ENCODE peak calls at places on chromosomes 16 and 17, in five cellular contexts. One of them, this sample, is unnamed. For H3K27me3, the result is how much of the 10 kb centered on the place peaks cover.

GRCh38 chr16:72844225-72844920 is 203.6 kb downstream of the ZFHX3 start:
- DNase-seq in CD4-positive, alpha-beta T cell: no peak
- DNase-seq in lower lobe of right lung: no peak
- DNase-seq in H9: no peak
- DNase-seq in neural progenitor cell: peak
- DNase-seq in this sample: no peak

GRCh38 chr17:71759422-71760060 is 361.3 kb upstream of the SOX9 start:
- DNase-seq in lower lobe of right lung: no peak
- DNase-seq in CD4-positive, alpha-beta T cell: no peak
- DNase-seq in H9: no peak
- DNase-seq in neural progenitor cell: no peak
- DNase-seq in this sample: no peak

GRCh38 chr17:27339836-27340550 is 46.1 kb downstream of the WSB1 start:
- DNase-seq in lower lobe of right lung: no peak
- DNase-seq in H9: no peak
- DNase-seq in CD4-positive, alpha-beta T cell: no peak
- DNase-seq in neural progenitor cell: no peak
- DNase-seq in this sample: peak

GRCh38 chr17:71709271-71709670 is 411.5 kb upstream of the SOX9 start:
- DNase-seq in lower lobe of right lung: no peak
- DNase-seq in CD4-positive, alpha-beta T cell: no peak
- DNase-seq in neural progenitor cell: no peak
- DNase-seq in H9: no peak
- DNase-seq in this sample: no peak

GRCh38 chr17:73064084-73064938 is 28.2 kb downstream of the SLC39A11 start:
- DNase-seq in neural progenitor cell: peak
- DNase-seq in CD4-positive, alpha-beta T cell: no peak
- DNase-seq in lower lobe of right lung: no peak
- DNase-seq in H9: no peak
- DNase-seq in this sample: no peak

GRCh38 chr16:12158428-12158827 is 181.9 kb downstream of the SNX29 start:
- DNase-seq in lower lobe of right lung: no peak
- DNase-seq in CD4-positive, alpha-beta T cell: no peak
- DNase-seq in neural progenitor cell: no peak
- DNase-seq in H9: no peak
- DNase-seq in this sample: no peak

GRCh38 chr16:88588754-88589153 is 18.6 kb downstream of the ZC3H18 start:
- DNase-seq in lower lobe of right lung: no peak
- DNase-seq in H9: no peak
- DNase-seq in neural progenitor cell: no peak
- DNase-seq in CD4-positive, alpha-beta T cell: no peak
- DNase-seq in this sample: peak

GRCh38 chr17:44200478-44201155 is 933 bp upstream of the ATXN7L3 start:
- DNase-seq in CD4-positive, alpha-beta T cell: no peak
- DNase-seq in H9: no peak
- DNase-seq in lower lobe of right lung: no peak
- DNase-seq in neural progenitor cell: no peak
- DNase-seq in this sample: no peak

GRCh38 chr16:66728117-66728787 is 23.2 kb downstream of the DYNC1LI2 start:
- DNase-seq in lower lobe of right lung: no peak
- DNase-seq in H9: no peak
- DNase-seq in neural progenitor cell: peak
- DNase-seq in CD4-positive, alpha-beta T cell: no peak
- DNase-seq in this sample: no peak

GRCh38 chr17:79631640-79632431 is 21.0 kb upstream of the RBFOX3 start:
- DNase-seq in neural progenitor cell: no peak
- DNase-seq in lower lobe of right lung: peak
- DNase-seq in CD4-positive, alpha-beta T cell: no peak
- DNase-seq in H9: peak
- DNase-seq in this sample: no peak

GRCh38 chr16:31118223-31119155 is 1.0 kb downstream of the KAT8 start:
- DNase-seq in CD4-positive, alpha-beta T cell: no peak
- DNase-seq in neural progenitor cell: no peak
- DNase-seq in lower lobe of right lung: no peak
- DNase-seq in H9: no peak
- DNase-seq in this sample: no peak

GRCh38 chr17:74446551-74447500 is 14.9 kb downstream of the GPRC5C start:
- DNase-seq in neural progenitor cell: no peak
- DNase-seq in CD4-positive, alpha-beta T cell: no peak
- DNase-seq in H9: no peak
- DNase-seq in lower lobe of right lung: peak
- DNase-seq in this sample: peak

GRCh38 chr16:75264531-75264998 is 13.1 kb upstream of the BCAR1 start:
- DNase-seq in neural progenitor cell: no peak
- DNase-seq in H9: no peak
- DNase-seq in CD4-positive, alpha-beta T cell: no peak
- DNase-seq in lower lobe of right lung: peak
- DNase-seq in this sample: no peak

GRCh38 chr16:2752850-2753522 is 548 bp downstream of the SRRM2 start:
- DNase-seq in lower lobe of right lung: peak
- DNase-seq in neural progenitor cell: peak
- DNase-seq in CD4-positive, alpha-beta T cell: peak
- DNase-seq in H9: no peak
- DNase-seq in this sample: peak

GRCh38 chr16:1181715-1182671 is 29.1 kb downstream of the CACNA1H start:
- DNase-seq in H9: no peak
- DNase-seq in lower lobe of right lung: peak
- DNase-seq in neural progenitor cell: peak
- DNase-seq in CD4-positive, alpha-beta T cell: no peak
- DNase-seq in this sample: peak

GRCh38 chr17:8476741-8477140 is 41.1 kb downstream of the NDEL1 start:
- DNase-seq in H9: peak
- DNase-seq in CD4-positive, alpha-beta T cell: no peak
- DNase-seq in neural progenitor cell: no peak
- DNase-seq in lower lobe of right lung: no peak
- DNase-seq in this sample: no peak

GRCh38 chr16:81403208-81403600 is 41.4 kb upstream of the CMIP start:
- DNase-seq in H9: no peak
- DNase-seq in lower lobe of right lung: no peak
- DNase-seq in CD4-positive, alpha-beta T cell: no peak
- DNase-seq in neural progenitor cell: no peak
- DNase-seq in this sample: no peak

GRCh38 chr16:50146479-50147435 is 6.3 kb upstream of the TENT4B start:
- DNase-seq in CD4-positive, alpha-beta T cell: no peak
- DNase-seq in neural progenitor cell: no peak
- DNase-seq in H9: no peak
- DNase-seq in lower lobe of right lung: no peak
- DNase-seq in this sample: no peak

GRCh38 chr17:46078675-46079074 is 79.6 kb downstream of the STH start:
- DNase-seq in H9: no peak
- DNase-seq in CD4-positive, alpha-beta T cell: no peak
- DNase-seq in lower lobe of right lung: no peak
- DNase-seq in neural progenitor cell: no peak
- DNase-seq in this sample: no peak

GRCh38 chr16:3101841-3102470 is 2.9 kb upstream of the ZSCAN10 start:
- DNase-seq in lower lobe of right lung: no peak
- DNase-seq in neural progenitor cell: peak
- DNase-seq in H9: peak
- DNase-seq in CD4-positive, alpha-beta T cell: no peak
- DNase-seq in this sample: no peak

DNA sequence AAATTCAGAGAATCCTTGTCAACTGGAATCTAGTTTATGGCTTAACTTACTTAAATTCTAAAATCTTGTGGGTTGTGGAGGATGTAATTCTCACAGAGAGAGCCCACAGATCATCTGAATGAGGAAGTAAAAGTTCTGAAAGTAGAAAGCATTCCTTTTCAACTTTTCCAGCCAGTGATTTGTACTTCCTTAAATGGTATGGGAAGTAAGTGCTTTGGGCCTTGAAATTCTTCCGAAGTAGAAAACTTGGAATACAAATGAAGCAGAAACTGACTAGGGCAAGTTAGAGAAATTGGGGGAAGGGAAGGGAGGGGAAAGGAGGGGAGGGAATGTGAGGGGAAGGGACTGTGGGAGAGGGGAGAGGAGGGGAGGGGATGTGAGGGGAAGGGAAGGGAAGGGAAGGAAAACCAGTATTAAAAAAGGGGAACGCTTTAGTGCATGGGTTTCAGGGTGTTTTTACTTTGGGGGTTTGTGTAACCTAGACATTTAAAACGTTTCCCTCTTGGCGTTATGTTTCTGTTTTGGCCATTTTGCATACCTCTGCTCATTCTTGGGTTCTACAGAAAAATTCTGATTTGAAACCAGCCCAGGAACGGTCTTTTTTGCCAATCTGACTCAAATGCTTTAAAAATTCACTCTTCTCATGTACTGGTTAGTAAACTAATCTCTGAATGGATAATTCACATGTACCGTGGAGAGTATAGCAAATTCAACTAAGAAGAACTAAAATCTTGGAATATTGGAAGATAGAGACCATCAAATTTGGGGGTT is 15.5 kb upstream of the SNTB2 start:
- DNase-seq in CD4-positive, alpha-beta T cell: no peak
- DNase-seq in lower lobe of right lung: no peak
- DNase-seq in neural progenitor cell: no peak
- DNase-seq in H9: no peak
- DNase-seq in this sample: no peak
- TF ChIP-seq CTCF in CD4-positive, alpha-beta T cell: no peak
- TF ChIP-seq CTCF in lower lobe of right lung: no peak
- TF ChIP-seq CTCF in neural progenitor cell: no peak
- TF ChIP-seq CTCF in H9: no peak
- TF ChIP-seq CTCF in this sample: no peak

GRCh38 chr17:21001111-21001812 is 41.5 kb downstream of the USP22 start:
- DNase-seq in lower lobe of right lung: no peak
- DNase-seq in CD4-positive, alpha-beta T cell: no peak
- DNase-seq in H9: no peak
- DNase-seq in neural progenitor cell: no peak
- DNase-seq in this sample: no peak

GRCh38 chr17:21003007-21003621 is 39.7 kb downstream of the USP22 start:
- DNase-seq in lower lobe of right lung: no peak
- DNase-seq in H9: no peak
- DNase-seq in neural progenitor cell: no peak
- DNase-seq in CD4-positive, alpha-beta T cell: no peak
- DNase-seq in this sample: no peak

GRCh38 chr17:20999841-21000532 is 42.8 kb downstream of the USP22 start:
- DNase-seq in neural progenitor cell: no peak
- DNase-seq in H9: no peak
- DNase-seq in lower lobe of right lung: no peak
- DNase-seq in CD4-positive, alpha-beta T cell: no peak
- DNase-seq in this sample: no peak

GRCh38 chr17:21002309-21003006 is 40.4 kb downstream of the USP22 start:
- DNase-seq in H9: no peak
- DNase-seq in CD4-positive, alpha-beta T cell: no peak
- DNase-seq in lower lobe of right lung: no peak
- DNase-seq in neural progenitor cell: no peak
- DNase-seq in this sample: no peak

GRCh38 chr17:21001813-21002221 is 41.0 kb downstream of the USP22 start:
- DNase-seq in H9: no peak
- DNase-seq in lower lobe of right lung: no peak
- DNase-seq in CD4-positive, alpha-beta T cell: no peak
- DNase-seq in neural progenitor cell: no peak
- DNase-seq in this sample: no peak
- H3K27ac ChIP-seq in H9: no peak
- H3K27ac ChIP-seq in lower lobe of right lung: no peak
- H3K27ac ChIP-seq in CD4-positive, alpha-beta T cell: peak
- H3K27ac ChIP-seq in neural progenitor cell: no peak
- H3K27ac ChIP-seq in this sample: no peak

GRCh38 chr16:56615353-56615752 is 7.0 kb downstream of the MT2A start:
- DNase-seq in H9: no peak
- DNase-seq in CD4-positive, alpha-beta T cell: no peak
- DNase-seq in lower lobe of right lung: no peak
- DNase-seq in neural progenitor cell: no peak
- DNase-seq in this sample: no peak

GRCh38 chr16:56617212-56618085 is 8.1 kb upstream of the MT1E start:
- DNase-seq in lower lobe of right lung: peak
- DNase-seq in CD4-positive, alpha-beta T cell: peak
- DNase-seq in H9: peak
- DNase-seq in neural progenitor cell: peak
- DNase-seq in this sample: peak

GRCh38 chr16:56613706-56614105 is 5.3 kb downstream of the MT2A start:
- DNase-seq in H9: no peak
- DNase-seq in CD4-positive, alpha-beta T cell: no peak
- DNase-seq in neural progenitor cell: no peak
- DNase-seq in lower lobe of right lung: no peak
- DNase-seq in this sample: no peak

GRCh38 chr16:56616608-56617211 is 8.3 kb downstream of the MT2A start:
- DNase-seq in CD4-positive, alpha-beta T cell: no peak
- DNase-seq in lower lobe of right lung: no peak
- DNase-seq in H9: no peak
- DNase-seq in neural progenitor cell: no peak
- DNase-seq in this sample: no peak

DNA sequence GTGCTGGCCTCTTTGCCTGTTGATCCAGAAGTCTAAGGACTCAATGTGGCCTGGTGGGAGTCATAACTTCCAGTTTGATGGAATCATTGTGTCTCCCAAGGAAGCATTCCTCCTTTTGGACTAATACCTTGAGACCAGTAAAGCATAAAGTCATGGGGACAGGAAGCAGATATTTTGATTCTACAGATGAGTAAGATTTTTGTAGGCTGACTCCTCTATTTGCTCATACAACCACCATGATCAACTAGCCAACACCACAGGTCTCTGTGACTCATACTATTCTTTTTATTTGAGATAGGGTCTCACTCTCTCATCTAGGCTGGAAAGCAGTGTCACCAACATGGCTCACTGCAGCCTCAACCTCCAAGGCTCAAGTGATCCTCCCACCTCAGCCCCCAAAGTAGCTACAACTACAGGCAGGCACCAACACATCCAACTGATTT is 6.2 kb downstream of the MT2A start:
- DNase-seq in lower lobe of right lung: no peak
- DNase-seq in CD4-positive, alpha-beta T cell: no peak
- DNase-seq in H9: no peak
- DNase-seq in neural progenitor cell: no peak
- DNase-seq in this sample: no peak
- H3K27me3 ChIP-seq in lower lobe of right lung: under half
- H3K27me3 ChIP-seq in CD4-positive, alpha-beta T cell: under half
- H3K27me3 ChIP-seq in H9: under half
- H3K27me3 ChIP-seq in neural progenitor cell: half or more
- H3K27me3 ChIP-seq in this sample: under half

GRCh38 chr16:8796469-8797363 is 723 bp downstream of the TMEM186 start:
- DNase-seq in H9: no peak
- DNase-seq in lower lobe of right lung: no peak
- DNase-seq in neural progenitor cell: no peak
- DNase-seq in CD4-positive, alpha-beta T cell: no peak
- DNase-seq in this sample: no peak
- TF ChIP-seq CTCF in H9: peak
- TF ChIP-seq CTCF in lower lobe of right lung: no peak
- TF ChIP-seq CTCF in neural progenitor cell: no peak
- TF ChIP-seq CTCF in CD4-positive, alpha-beta T cell: no peak
- TF ChIP-seq CTCF in this sample: no peak

DNA sequence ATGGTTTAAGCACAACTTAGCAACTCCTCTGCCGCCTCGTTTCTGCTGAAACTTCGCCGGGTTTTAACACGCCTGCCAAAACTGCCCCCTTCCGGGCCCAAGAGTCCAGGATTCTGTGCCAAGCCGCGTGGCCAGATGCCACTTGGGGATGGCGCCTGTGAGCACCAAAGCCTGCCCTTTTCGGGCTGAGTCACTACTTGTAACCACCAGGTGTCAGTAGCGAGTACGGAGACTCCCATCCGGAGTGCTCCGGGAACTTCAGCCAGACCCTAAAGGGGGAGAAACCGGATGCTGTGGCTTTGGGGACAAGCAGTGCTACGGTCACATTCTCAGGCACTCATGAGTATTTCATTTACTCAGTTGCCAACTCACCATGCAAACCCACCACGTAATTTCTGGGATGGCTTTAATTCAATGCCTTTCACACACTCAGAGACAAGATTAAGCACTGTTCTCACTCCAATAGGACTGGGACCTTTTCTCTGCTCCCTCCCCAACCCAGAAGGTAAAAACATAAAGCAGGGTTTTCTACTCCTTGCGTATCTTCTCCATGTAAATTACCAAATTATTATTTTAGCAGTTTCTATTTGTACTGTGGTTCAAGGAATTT is 7.7 kb downstream of the PMP22 start:
- DNase-seq in CD4-positive, alpha-beta T cell: peak
- DNase-seq in H9: peak
- DNase-seq in neural progenitor cell: peak
- DNase-seq in lower lobe of right lung: peak
- DNase-seq in this sample: peak
- H3K27ac ChIP-seq in CD4-positive, alpha-beta T cell: no peak
- H3K27ac ChIP-seq in H9: no peak
- H3K27ac ChIP-seq in neural progenitor cell: no peak
- H3K27ac ChIP-seq in lower lobe of right lung: peak
- H3K27ac ChIP-seq in this sample: no peak

This sample was measured in left lung.